ENCODE peak calls at places on chromosomes 1 and 21, in four cellular contexts. One of them, this sample, is unnamed.

GRCh38 chr1:31424568-31424967 is 11.6 kb downstream of the SERINC2 start:
- DNase-seq in endothelial cell: no peak
- DNase-seq in iris pigment epithelial cell: no peak
- DNase-seq in T-helper 1 cell: no peak
- DNase-seq in this sample: no peak

GRCh38 chr1:246161626-246162025 is 345.5 kb downstream of the SMYD3 start:
- DNase-seq in endothelial cell: no peak
- DNase-seq in iris pigment epithelial cell: peak
- DNase-seq in T-helper 1 cell: no peak
- DNase-seq in this sample: no peak

GRCh38 chr1:32336963-32337675 is 1.1 kb upstream of the MARCKSL1 start:
- DNase-seq in endothelial cell: peak
- DNase-seq in iris pigment epithelial cell: peak
- DNase-seq in T-helper 1 cell: peak
- DNase-seq in this sample: peak

GRCh38 chr1:36857761-36858160 is 176.6 kb downstream of the GRIK3 start:
- DNase-seq in endothelial cell: no peak
- DNase-seq in iris pigment epithelial cell: no peak
- DNase-seq in T-helper 1 cell: no peak
- DNase-seq in this sample: no peak

GRCh38 chr21:29423051-29423450 is 124.3 kb downstream of the BACH1 start:
- DNase-seq in endothelial cell: no peak
- DNase-seq in iris pigment epithelial cell: peak
- DNase-seq in T-helper 1 cell: no peak
- DNase-seq in this sample: no peak

GRCh38 chr1:30257742-30258380 is 465.5 kb downstream of the MATN1 start:
- DNase-seq in endothelial cell: no peak
- DNase-seq in iris pigment epithelial cell: no peak
- DNase-seq in T-helper 1 cell: no peak
- DNase-seq in this sample: no peak

GRCh38 chr1:206526064-206526911 is 19.0 kb downstream of the RASSF5 start:
- DNase-seq in endothelial cell: no peak
- DNase-seq in iris pigment epithelial cell: no peak
- DNase-seq in T-helper 1 cell: no peak
- DNase-seq in this sample: no peak

GRCh38 chr1:11499825-11500331 is 20.9 kb downstream of the DISP3 start:
- DNase-seq in endothelial cell: no peak
- DNase-seq in iris pigment epithelial cell: no peak
- DNase-seq in T-helper 1 cell: no peak
- DNase-seq in this sample: no peak

GRCh38 chr1:18480315-18481189 is at the start of gene KLHDC7A:
- DNase-seq in endothelial cell: peak
- DNase-seq in iris pigment epithelial cell: no peak
- DNase-seq in T-helper 1 cell: no peak
- DNase-seq in this sample: no peak

GRCh38 chr21:17343055-17343454 is 169.8 kb upstream of the CXADR start:
- DNase-seq in endothelial cell: peak
- DNase-seq in iris pigment epithelial cell: peak
- DNase-seq in T-helper 1 cell: no peak
- DNase-seq in this sample: no peak

GRCh38 chr1:8083739-8084484 is 57.8 kb upstream of the ERRFI1 start:
- DNase-seq in endothelial cell: peak
- DNase-seq in iris pigment epithelial cell: peak
- DNase-seq in T-helper 1 cell: no peak
- DNase-seq in this sample: no peak

GRCh38 chr1:109537450-109538178 is 2.1 kb upstream of the GPR61 start:
- DNase-seq in endothelial cell: no peak
- DNase-seq in iris pigment epithelial cell: no peak
- DNase-seq in T-helper 1 cell: no peak
- DNase-seq in this sample: no peak

GRCh38 chr1:54488831-54489626 is 59.0 kb upstream of the ACOT11 start:
- DNase-seq in endothelial cell: peak
- DNase-seq in iris pigment epithelial cell: peak
- DNase-seq in T-helper 1 cell: peak
- DNase-seq in this sample: peak

GRCh38 chr21:37119421-37120218 is 46.6 kb downstream of the TTC3 start:
- DNase-seq in endothelial cell: peak
- DNase-seq in iris pigment epithelial cell: no peak
- DNase-seq in T-helper 1 cell: no peak
- DNase-seq in this sample: no peak

GRCh38 chr1:160083968-160084770 is 2.8 kb downstream of the KCNJ9 start:
- DNase-seq in endothelial cell: peak
- DNase-seq in iris pigment epithelial cell: peak
- DNase-seq in T-helper 1 cell: peak
- DNase-seq in this sample: peak

GRCh38 chr1:68220420-68220819 is 11.9 kb downstream of the WLS start:
- DNase-seq in endothelial cell: no peak
- DNase-seq in iris pigment epithelial cell: no peak
- DNase-seq in T-helper 1 cell: no peak
- DNase-seq in this sample: no peak

GRCh38 chr1:20061866-20062265 is 8.1 kb upstream of the PLA2G5 start:
- DNase-seq in endothelial cell: no peak
- DNase-seq in iris pigment epithelial cell: no peak
- DNase-seq in T-helper 1 cell: no peak
- DNase-seq in this sample: no peak

GRCh38 chr1:39129514-39129913 is 75.0 kb upstream of the MACF1 start:
- DNase-seq in endothelial cell: no peak
- DNase-seq in iris pigment epithelial cell: no peak
- DNase-seq in T-helper 1 cell: no peak
- DNase-seq in this sample: no peak

GRCh38 chr1:960371-961131 is at the start of gene KLHL17:
- DNase-seq in endothelial cell: peak
- DNase-seq in iris pigment epithelial cell: peak
- DNase-seq in T-helper 1 cell: peak
- DNase-seq in this sample: peak

GRCh38 chr1:45976623-45977022 is 155.8 kb downstream of the PIK3R3 start:
- DNase-seq in endothelial cell: no peak
- DNase-seq in iris pigment epithelial cell: no peak
- DNase-seq in T-helper 1 cell: no peak
- DNase-seq in this sample: no peak

GRCh38 chr1:32247983-32248889 is 1.2 kb downstream of the FAM167B start:
- DNase-seq in endothelial cell: peak
- DNase-seq in iris pigment epithelial cell: peak
- DNase-seq in T-helper 1 cell: peak
- DNase-seq in this sample: peak

GRCh38 chr1:236890152-236891056 is 95.3 kb downstream of the MTR start:
- DNase-seq in endothelial cell: no peak
- DNase-seq in iris pigment epithelial cell: no peak
- DNase-seq in T-helper 1 cell: no peak
- DNase-seq in this sample: no peak

GRCh38 chr21:14917762-14918161 is 147.0 kb downstream of the NRIP1 start:
- DNase-seq in endothelial cell: no peak
- DNase-seq in iris pigment epithelial cell: no peak
- DNase-seq in T-helper 1 cell: no peak
- DNase-seq in this sample: no peak

GRCh38 chr1:8985915-8986813 is 40.1 kb downstream of the SLC2A7 start:
- DNase-seq in endothelial cell: no peak
- DNase-seq in iris pigment epithelial cell: peak
- DNase-seq in T-helper 1 cell: no peak
- DNase-seq in this sample: no peak

GRCh38 chr1:103461171-103462105 is 64.1 kb upstream of the RNPC3 start:
- DNase-seq in endothelial cell: no peak
- DNase-seq in iris pigment epithelial cell: peak
- DNase-seq in T-helper 1 cell: no peak
- DNase-seq in this sample: no peak

GRCh38 chr21:34074283-34075098 is 1.1 kb downstream of the MRPS6 start:
- DNase-seq in endothelial cell: peak
- DNase-seq in iris pigment epithelial cell: peak
- DNase-seq in T-helper 1 cell: no peak
- DNase-seq in this sample: no peak

GRCh38 chr1:234260578-234260977 is 112.7 kb upstream of the COA6 start:
- DNase-seq in endothelial cell: no peak
- DNase-seq in iris pigment epithelial cell: peak
- DNase-seq in T-helper 1 cell: no peak
- DNase-seq in this sample: no peak

This sample was measured in GM18507.